ENCODE peak calls at places on chromosomes 12 and 14, in six cellular contexts. One of them, this sample, is unnamed.
A peak's percentile ranks its signal among the peaks of the same experiment; 100 is the strongest.

GRCh38 chr12:101616027-101616494 is 21.3 kb downstream of the MYBPC1 start:
- DNase-seq in tibial nerve: no peak
- DNase-seq in body of pancreas: no peak
- DNase-seq in vagina: no peak
- DNase-seq in PC-3: peak; percentile 22
- DNase-seq in psoas muscle: no peak
- DNase-seq in this sample: no peak

GRCh38 chr12:54701940-54702592 is 53.9 kb upstream of the DCD start:
- DNase-seq in tibial nerve: no peak
- DNase-seq in body of pancreas: no peak
- DNase-seq in vagina: no peak
- DNase-seq in PC-3: peak; percentile 61
- DNase-seq in psoas muscle: no peak
- DNase-seq in this sample: no peak

GRCh38 chr14:76696791-76697190 is 64.5 kb upstream of the VASH1 start:
- DNase-seq in tibial nerve: no peak
- DNase-seq in body of pancreas: no peak
- DNase-seq in vagina: no peak
- DNase-seq in PC-3: peak; percentile 35
- DNase-seq in psoas muscle: no peak
- DNase-seq in this sample: no peak

GRCh38 chr14:64729386-64730060 is 25.3 kb downstream of the PLEKHG3 start:
- DNase-seq in tibial nerve: no peak
- DNase-seq in body of pancreas: peak; percentile 16
- DNase-seq in vagina: no peak
- DNase-seq in PC-3: no peak
- DNase-seq in psoas muscle: peak; percentile 75
- DNase-seq in this sample: peak; percentile 75

GRCh38 chr14:96567289-96567899 is 65.2 kb downstream of the PAPOLA start:
- DNase-seq in tibial nerve: no peak
- DNase-seq in body of pancreas: no peak
- DNase-seq in vagina: no peak
- DNase-seq in PC-3: peak; percentile 43
- DNase-seq in psoas muscle: no peak
- DNase-seq in this sample: no peak

GRCh38 chr14:26872510-26872909 is 274.7 kb upstream of the NOVA1 start:
- DNase-seq in tibial nerve: no peak
- DNase-seq in body of pancreas: peak; percentile 77
- DNase-seq in vagina: no peak
- DNase-seq in PC-3: no peak
- DNase-seq in psoas muscle: no peak
- DNase-seq in this sample: no peak

GRCh38 chr12:79844693-79845092 is 90.2 kb downstream of the PPP1R12A start:
- DNase-seq in tibial nerve: no peak
- DNase-seq in body of pancreas: no peak
- DNase-seq in vagina: no peak
- DNase-seq in PC-3: peak; percentile 41
- DNase-seq in psoas muscle: no peak
- DNase-seq in this sample: no peak

GRCh38 chr12:81644503-81644902 is 114.6 kb downstream of the PPFIA2 start:
- DNase-seq in tibial nerve: no peak
- DNase-seq in body of pancreas: no peak
- DNase-seq in vagina: no peak
- DNase-seq in PC-3: peak; percentile 52
- DNase-seq in psoas muscle: no peak
- DNase-seq in this sample: no peak

GRCh38 chr12:126144603-126145002 is 1079.4 kb downstream of the AACS start:
- DNase-seq in tibial nerve: no peak
- DNase-seq in body of pancreas: no peak
- DNase-seq in vagina: no peak
- DNase-seq in PC-3: no peak
- DNase-seq in psoas muscle: no peak
- DNase-seq in this sample: no peak

GRCh38 chr14:101033006-101033405 is 129.5 kb upstream of the RTL1 start:
- DNase-seq in tibial nerve: no peak
- DNase-seq in body of pancreas: no peak
- DNase-seq in vagina: no peak
- DNase-seq in PC-3: no peak
- DNase-seq in psoas muscle: no peak
- DNase-seq in this sample: peak; percentile 20

GRCh38 chr12:53862831-53863230 is 75.8 kb upstream of the HOXC13 start:
- DNase-seq in tibial nerve: no peak
- DNase-seq in body of pancreas: no peak
- DNase-seq in vagina: no peak
- DNase-seq in PC-3: peak; percentile 73
- DNase-seq in psoas muscle: no peak
- DNase-seq in this sample: no peak

GRCh38 chr12:106753526-106753925 is 21.0 kb upstream of the RIC8B start:
- DNase-seq in tibial nerve: no peak
- DNase-seq in body of pancreas: no peak
- DNase-seq in vagina: no peak
- DNase-seq in PC-3: no peak
- DNase-seq in psoas muscle: no peak
- DNase-seq in this sample: no peak

GRCh38 chr12:19752712-19753111 is 313.4 kb downstream of the AEBP2 start:
- DNase-seq in tibial nerve: no peak
- DNase-seq in body of pancreas: no peak
- DNase-seq in vagina: no peak
- DNase-seq in PC-3: no peak
- DNase-seq in psoas muscle: no peak
- DNase-seq in this sample: no peak

GRCh38 chr14:89445252-89445973 is 28.4 kb upstream of the FOXN3 start:
- DNase-seq in tibial nerve: no peak
- DNase-seq in body of pancreas: no peak
- DNase-seq in vagina: no peak
- DNase-seq in PC-3: no peak
- DNase-seq in psoas muscle: no peak
- DNase-seq in this sample: no peak

GRCh38 chr14:72883109-72883508 is 10.8 kb downstream of the DPF3 start:
- DNase-seq in tibial nerve: no peak
- DNase-seq in body of pancreas: no peak
- DNase-seq in vagina: no peak
- DNase-seq in PC-3: no peak
- DNase-seq in psoas muscle: no peak
- DNase-seq in this sample: no peak

GRCh38 chr12:88865537-88865936 is 285.3 kb upstream of the KITLG start:
- DNase-seq in tibial nerve: no peak
- DNase-seq in body of pancreas: no peak
- DNase-seq in vagina: no peak
- DNase-seq in PC-3: no peak
- DNase-seq in psoas muscle: no peak
- DNase-seq in this sample: no peak

GRCh38 chr14:81148635-81149034 is 72.1 kb downstream of the GTF2A1 start:
- DNase-seq in tibial nerve: no peak
- DNase-seq in body of pancreas: no peak
- DNase-seq in vagina: no peak
- DNase-seq in PC-3: no peak
- DNase-seq in psoas muscle: no peak
- DNase-seq in this sample: no peak

GRCh38 chr12:78448692-78449091 is 415.9 kb upstream of the SYT1 start:
- DNase-seq in tibial nerve: no peak
- DNase-seq in body of pancreas: no peak
- DNase-seq in vagina: no peak
- DNase-seq in PC-3: peak; percentile 65
- DNase-seq in psoas muscle: no peak
- DNase-seq in this sample: no peak

DNA sequence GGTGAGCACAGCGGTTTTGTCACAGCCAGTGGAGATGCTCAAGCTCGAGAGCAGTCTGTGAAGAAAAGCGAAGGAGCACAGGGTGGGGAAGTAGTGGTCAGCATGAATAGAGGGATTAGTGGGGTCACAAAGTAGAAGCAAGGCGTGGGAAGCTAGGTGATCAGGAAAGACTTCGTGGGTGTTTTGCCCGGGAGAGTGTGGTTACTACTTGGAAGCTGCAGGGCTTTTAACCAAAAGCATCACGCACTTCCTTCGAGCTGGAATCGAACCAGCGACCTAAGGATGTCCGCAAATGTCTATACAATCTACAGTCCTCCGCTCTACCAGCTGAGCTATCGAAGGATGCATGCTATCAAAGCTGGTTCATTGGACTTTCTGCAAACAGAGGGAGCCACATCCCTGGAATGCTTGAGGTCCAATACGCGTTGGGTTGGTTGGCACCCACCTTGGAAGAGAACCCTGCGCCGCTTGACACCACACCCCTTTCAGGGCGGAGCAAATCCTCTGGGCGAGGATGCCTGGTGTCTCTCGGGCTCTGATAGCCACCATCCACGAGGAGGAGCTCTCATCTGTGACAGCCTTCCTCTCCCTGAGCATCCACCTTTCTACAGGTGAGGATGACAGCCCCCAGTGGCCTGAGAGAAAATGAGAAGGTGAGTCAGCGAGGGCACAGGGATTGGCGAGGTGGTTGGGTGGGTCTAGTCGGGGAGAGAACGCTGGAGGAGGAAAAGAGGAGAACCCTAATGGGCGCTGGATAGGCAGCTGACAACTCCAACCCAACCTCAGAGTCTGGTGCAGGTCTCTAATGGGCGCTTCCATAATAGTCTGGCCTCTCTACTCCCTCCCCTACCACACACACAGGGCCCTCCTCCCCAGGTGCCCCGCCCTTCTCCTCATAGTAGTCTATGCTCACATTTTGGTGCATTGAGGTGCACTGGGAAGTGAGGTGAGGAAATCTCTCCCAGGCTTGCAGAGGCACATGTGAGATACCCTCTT is 16.0 kb upstream of the OR6S1 start:
- DNase-seq in tibial nerve: no peak
- DNase-seq in body of pancreas: no peak
- DNase-seq in vagina: no peak
- DNase-seq in PC-3: peak; percentile 60
- DNase-seq in psoas muscle: no peak
- DNase-seq in this sample: peak; percentile 46
- H3K4me3 ChIP-seq in tibial nerve: no peak overlapping the region
- H3K4me3 ChIP-seq in body of pancreas: no peak overlapping the region
- H3K4me3 ChIP-seq in vagina: no peak overlapping the region
- H3K4me3 ChIP-seq in PC-3: no peak overlapping the region
- H3K4me3 ChIP-seq in psoas muscle: no peak overlapping the region
- H3K4me3 ChIP-seq in this sample: no peak overlapping the region

DNA sequence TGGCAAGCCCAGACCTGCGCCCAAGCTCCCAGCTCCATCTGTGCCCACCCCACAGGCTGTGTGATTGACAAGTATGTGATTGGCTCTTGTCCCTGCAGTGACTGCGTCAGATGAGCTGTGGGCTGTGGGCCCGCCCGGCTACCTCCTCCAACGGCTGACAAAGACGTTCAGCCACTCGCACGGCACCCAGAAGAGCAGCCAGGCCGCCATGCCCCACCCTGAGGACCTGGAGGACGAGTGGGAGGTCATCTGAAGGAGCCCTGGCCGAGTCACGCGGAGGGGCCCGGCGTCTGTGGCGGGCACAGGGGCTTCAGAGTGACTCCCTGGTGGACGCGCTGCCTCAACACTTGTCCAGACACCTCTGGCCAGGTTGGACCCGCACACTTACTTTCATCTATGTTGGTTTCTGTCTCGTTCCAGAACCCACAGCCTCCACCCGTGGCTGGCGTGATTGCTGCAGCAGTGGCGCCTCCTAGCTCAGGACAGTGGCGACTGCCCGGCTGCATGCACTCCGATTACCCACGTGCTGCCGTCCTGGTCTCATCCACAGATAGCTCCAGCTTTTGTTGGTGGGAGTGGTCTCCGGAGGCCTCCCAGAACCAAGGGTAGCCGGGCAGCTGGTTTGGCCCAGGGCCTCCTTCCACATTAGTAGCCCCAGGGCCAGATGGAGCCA is 11.4 kb downstream of the ANKRD9 start:
- DNase-seq in tibial nerve: no peak
- DNase-seq in body of pancreas: no peak
- DNase-seq in vagina: no peak
- DNase-seq in PC-3: peak; percentile 41
- DNase-seq in psoas muscle: peak; percentile 68
- DNase-seq in this sample: no peak
- TF ChIP-seq CTCF in tibial nerve: no peak
- TF ChIP-seq CTCF in body of pancreas: no peak
- TF ChIP-seq CTCF in vagina: no peak
- TF ChIP-seq CTCF in PC-3: peak; percentile 61
- TF ChIP-seq CTCF in psoas muscle: peak; percentile 21
- TF ChIP-seq CTCF in this sample: no peak

DNA sequence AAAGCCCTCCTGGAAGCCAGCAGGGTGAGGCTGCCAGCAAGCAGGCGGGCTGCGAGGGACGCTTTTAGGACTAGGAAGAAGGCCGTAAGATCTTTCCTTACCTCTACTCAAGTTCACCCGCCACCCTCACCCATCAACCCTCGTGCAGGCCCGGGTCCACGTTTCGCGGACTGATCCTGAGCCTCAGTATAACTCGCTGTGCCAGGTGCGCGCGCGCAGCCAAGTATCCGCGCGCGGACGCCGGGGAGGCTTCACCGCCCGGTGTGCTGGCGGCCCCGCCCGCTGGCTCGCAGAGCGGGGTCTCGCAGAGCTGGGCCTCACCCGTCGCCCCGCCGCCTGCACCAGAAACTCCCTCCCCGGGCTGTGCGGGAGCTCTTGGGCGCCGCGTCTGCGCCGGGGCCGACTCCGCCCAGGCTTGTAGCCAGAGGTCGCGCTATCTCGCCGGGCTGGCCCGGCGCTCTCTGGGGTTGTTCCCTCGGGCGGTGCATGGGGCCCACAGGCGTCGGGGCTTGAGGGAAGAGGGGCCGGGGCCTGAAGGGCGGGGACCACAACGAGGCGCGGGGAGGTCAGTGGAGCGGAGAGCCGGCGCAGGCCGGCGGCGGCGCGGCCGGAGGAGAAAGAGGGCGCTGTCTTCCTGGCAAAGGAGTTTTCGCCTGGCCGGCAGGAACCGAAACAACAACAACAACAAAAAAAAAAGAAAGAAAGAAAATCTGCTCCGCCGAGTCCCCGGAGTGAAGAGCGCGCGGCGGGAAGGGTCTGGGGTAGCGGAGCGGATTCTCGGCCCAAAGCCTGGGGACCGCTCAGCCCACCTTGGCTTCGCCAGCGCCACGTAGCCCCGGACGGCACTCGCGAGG is 7.7 kb upstream of the SIX1 start:
- DNase-seq in tibial nerve: no peak
- DNase-seq in body of pancreas: peak; percentile 63
- DNase-seq in vagina: no peak
- DNase-seq in PC-3: peak; percentile 76
- DNase-seq in psoas muscle: peak; percentile 88
- DNase-seq in this sample: peak; percentile 83
- H3K4me1 ChIP-seq in tibial nerve: no peaks in the 10 kb centered on the region
- H3K4me1 ChIP-seq in body of pancreas: peaks cover 38% of the 10 kb centered on the region
- H3K4me1 ChIP-seq in vagina: peaks cover 34% of the 10 kb centered on the region
- H3K4me1 ChIP-seq in PC-3: peaks cover 31% of the 10 kb centered on the region
- H3K4me1 ChIP-seq in psoas muscle: peaks cover 13% of the 10 kb centered on the region
- H3K4me1 ChIP-seq in this sample: peaks cover 3% of the 10 kb centered on the region

GRCh38 chr12:8089718-8090117 is 7.6 kb downstream of the NECAP1 start:
- DNase-seq in tibial nerve: no peak
- DNase-seq in body of pancreas: no peak
- DNase-seq in vagina: no peak
- DNase-seq in PC-3: no peak
- DNase-seq in psoas muscle: no peak
- DNase-seq in this sample: no peak

GRCh38 chr12:8087666-8088065 is 5.6 kb downstream of the NECAP1 start:
- DNase-seq in tibial nerve: no peak
- DNase-seq in body of pancreas: no peak
- DNase-seq in vagina: no peak
- DNase-seq in PC-3: no peak
- DNase-seq in psoas muscle: no peak
- DNase-seq in this sample: no peak

DNA sequence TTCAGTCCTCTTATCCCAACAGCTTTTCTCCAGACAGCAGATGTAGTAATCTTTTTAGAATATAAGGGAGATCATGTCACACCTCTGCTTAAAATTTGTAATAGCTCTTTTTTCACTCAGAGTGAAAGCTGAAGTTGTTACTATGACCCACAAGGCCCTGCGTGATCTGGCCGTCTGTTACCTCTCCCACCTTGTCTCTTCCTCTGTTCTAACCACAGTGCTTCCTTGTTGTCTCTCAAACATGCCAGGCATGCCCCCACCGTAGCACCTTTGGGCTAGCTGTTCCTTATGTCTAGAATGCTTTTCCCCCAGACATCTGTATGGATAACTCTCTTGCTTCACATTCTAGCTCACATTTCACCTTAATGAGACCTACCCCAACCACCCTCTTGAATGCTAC is 6.5 kb downstream of the NECAP1 start:
- DNase-seq in tibial nerve: no peak
- DNase-seq in body of pancreas: peak; percentile 10
- DNase-seq in vagina: no peak
- DNase-seq in PC-3: no peak
- DNase-seq in psoas muscle: no peak
- DNase-seq in this sample: no peak
- H3K4me3 ChIP-seq in tibial nerve: no peak overlapping the region
- H3K4me3 ChIP-seq in body of pancreas: no peak overlapping the region
- H3K4me3 ChIP-seq in vagina: no peak overlapping the region
- H3K4me3 ChIP-seq in PC-3: no peak overlapping the region
- H3K4me3 ChIP-seq in psoas muscle: no peak overlapping the region
- H3K4me3 ChIP-seq in this sample: no peak overlapping the region

This sample was measured in kidney.